ENCODE peak calls at places on chromosomes 16 and 17, in six cellular contexts. G is NCI-H1092, H is HTR-8/SVneo, O is left lung, B is fibroblast of the conjunctiva, Z is fibroblast of gingiva. R is an unnamed sample.

GRCh38 chr17:51044964-51045363 is 75.7 kb downstream of the SPAG9 start:
- DNase-seq in G (no peak), H (no peak), O (no peak), B (no peak), Z (no peak), R (no peak)

GRCh38 chr16:289395-289997 is 6.5 kb downstream of the PDIA2 start:
- DNase-seq in G (no peak), H (no peak), O (no peak), B (no peak), Z (no peak), R (no peak)

GRCh38 chr17:67990909-67991308 is 5.4 kb downstream of the C17orf58 start:
- DNase-seq in G (peak), H (no peak), O (no peak), B (no peak), Z (no peak), R (no peak)

GRCh38 chr16:57427824-57428223 is 19.4 kb downstream of the CIAPIN1 start:
- DNase-seq in G (no peak), H (no peak), O (no peak), B (no peak), Z (peak), R (no peak)

GRCh38 chr16:67718668-67719047 is 458 bp downstream of the GFOD2 start:
- DNase-seq in G (no peak), H (no peak), O (no peak), B (no peak), Z (no peak), R (no peak)

GRCh38 chr16:52357711-52358110 is 189.2 kb downstream of the TOX3 start:
- DNase-seq in G (no peak), H (no peak), O (no peak), B (no peak), Z (no peak), R (no peak)

GRCh38 chr17:47423406-47424295 is 99.9 kb downstream of the EFCAB13 start:
- DNase-seq in G (no peak), H (peak), O (peak), B (no peak), Z (no peak), R (peak)

GRCh38 chr17:35315283-35315682 is 58.1 kb downstream of the SLFN11 start:
- DNase-seq in G (no peak), H (peak), O (no peak), B (peak), Z (peak), R (no peak)

GRCh38 chr17:64780096-64781012 is 118.2 kb upstream of the SMURF2 start:
- DNase-seq in G (no peak), H (peak), O (peak), B (no peak), Z (no peak), R (peak)

GRCh38 chr17:75277664-75278071 is 6.6 kb upstream of the MIF4GD start:
- DNase-seq in G (no peak), H (no peak), O (no peak), B (no peak), Z (peak), R (no peak)

GRCh38 chr16:2528161-2529060 is 2.8 kb downstream of the CEMP1 start:
- DNase-seq in G (no peak), H (no peak), O (peak), B (no peak), Z (no peak), R (no peak)

GRCh38 chr17:75811174-75811573 is 26.6 kb downstream of the UNK start:
- DNase-seq in G (no peak), H (no peak), O (peak), B (no peak), Z (no peak), R (no peak)

GRCh38 chr17:50043290-50044148 is 12.4 kb upstream of the ITGA3 start:
- DNase-seq in G (no peak), H (no peak), O (no peak), B (no peak), Z (no peak), R (no peak)

GRCh38 chr16:26983426-26983825 is 83.3 kb upstream of the C16orf82 start:
- DNase-seq in G (no peak), H (no peak), O (no peak), B (no peak), Z (peak), R (no peak)

GRCh38 chr16:85286066-85286712 is 173.9 kb upstream of the CIBAR2 start:
- DNase-seq in G (no peak), H (no peak), O (no peak), B (no peak), Z (peak), R (no peak)

GRCh38 chr17:74745548-74746177 is 2.8 kb upstream of the NHERF1 start:
- DNase-seq in G (no peak), H (no peak), O (no peak), B (no peak), Z (no peak), R (no peak)

GRCh38 chr16:86953631-86954465 is 363.3 kb downstream of the C16orf95 start:
- DNase-seq in G (no peak), H (no peak), O (no peak), B (no peak), Z (no peak), R (peak)

R was measured in ecto neural progenitor cell.